ENCODE peak calls at places on chromosomes 2 and 18, in eight cellular contexts. N is effector memory CD4-positive, alpha-beta T cell; J is fibroblast of lung; D is pancreas; H is lower lobe of right lung; I is tibial nerve; Q is A549; C is upper lobe of left lung. R is an unnamed sample. For H3K9me3, the result is how much of the 10 kb centered on the place peaks cover.

GRCh38 chr18:13272411-13272810 is 53.9 kb downstream of the LDLRAD4 start:
- DNase-seq in D (no peak), N (no peak), C (no peak), Q (no peak), I (no peak), H (no peak), J (no peak), R (no peak)

GRCh38 chr2:8170954-8171353 is 510.9 kb upstream of the ID2 start:
- DNase-seq in J (no peak), D (no peak), H (no peak), C (no peak), N (no peak), Q (no peak), I (no peak), R (no peak)

GRCh38 chr2:168461178-168461941 is 5.3 kb downstream of the CERS6 start:
- DNase-seq in N (no peak), J (no peak), C (no peak), D (no peak), H (no peak), Q (no peak), I (no peak), R (no peak)

GRCh38 chr2:176088937-176089842 is 3.3 kb upstream of the HOXD13 start:
- DNase-seq in H (no peak), D (no peak), I (no peak), C (no peak), Q (no peak), N (no peak), J (no peak), R (no peak)

GRCh38 chr2:238338710-238339394 is 18.5 kb downstream of the TRAF3IP1 start:
- DNase-seq in D (no peak), C (no peak), Q (no peak), N (no peak), I (no peak), J (no peak), H (no peak), R (no peak)

GRCh38 chr2:120804446-120804845 is 68.8 kb downstream of the GLI2 start:
- DNase-seq in Q (no peak), H (no peak), N (no peak), C (no peak), I (no peak), D (no peak), J (no peak), R (no peak)

GRCh38 chr2:70558195-70558808 is 4.7 kb upstream of the TGFA start:
- DNase-seq in D (no peak), C (no peak), J (no peak), Q (peak), H (no peak), I (no peak), N (no peak), R (no peak)

GRCh38 chr18:42047721-42048120 is 92.7 kb downstream of the PIK3C3 start:
- DNase-seq in H (no peak), I (no peak), J (peak), C (no peak), N (no peak), D (no peak), Q (no peak), R (no peak)

GRCh38 chr2:201932511-201932910 is 101.1 kb upstream of the FZD7 start:
- DNase-seq in I (no peak), N (no peak), Q (no peak), H (no peak), D (no peak), J (no peak), C (no peak), R (no peak)

GRCh38 chr2:10352972-10353371 is 50.3 kb downstream of the HPCAL1 start:
- DNase-seq in D (no peak), N (no peak), Q (no peak), H (no peak), J (no peak), I (no peak), C (no peak), R (no peak)

GRCh38 chr18:8942021-8942908 is 160.2 kb upstream of the NDUFV2 start:
- DNase-seq in D (no peak), J (no peak), N (no peak), I (no peak), C (no peak), Q (no peak), H (no peak), R (no peak)

GRCh38 chr2:42636956-42637355 is 68.5 kb downstream of the MTA3 start:
- DNase-seq in I (no peak), N (no peak), J (no peak), C (no peak), H (no peak), D (no peak), Q (no peak), R (no peak)

GRCh38 chr2:101256316-101256715 is 3.6 kb downstream of the CNOT11 start:
- DNase-seq in C (no peak), H (no peak), J (no peak), D (no peak), I (no peak), Q (no peak), N (no peak), R (no peak)

GRCh38 chr2:236909802-236910201 is 175.9 kb upstream of the COPS8 start:
- DNase-seq in Q (no peak), H (no peak), N (no peak), I (no peak), J (no peak), C (peak), D (no peak), R (no peak)

GRCh38 chr2:236915726-236916125 is 170.0 kb upstream of the COPS8 start:
- DNase-seq in C (no peak), J (peak), N (no peak), D (no peak), Q (no peak), H (no peak), I (no peak), R (no peak)

GRCh38 chr2:236910966-236911495 is 174.7 kb upstream of the COPS8 start:
- DNase-seq in N (no peak), J (no peak), H (no peak), I (no peak), D (no peak), Q (no peak), C (no peak), R (no peak)

GRCh38 chr2:236916181-236916580 is 169.5 kb upstream of the COPS8 start:
- DNase-seq in Q (no peak), C (no peak), N (no peak), D (no peak), J (no peak), I (no peak), H (no peak), R (no peak)

DNA sequence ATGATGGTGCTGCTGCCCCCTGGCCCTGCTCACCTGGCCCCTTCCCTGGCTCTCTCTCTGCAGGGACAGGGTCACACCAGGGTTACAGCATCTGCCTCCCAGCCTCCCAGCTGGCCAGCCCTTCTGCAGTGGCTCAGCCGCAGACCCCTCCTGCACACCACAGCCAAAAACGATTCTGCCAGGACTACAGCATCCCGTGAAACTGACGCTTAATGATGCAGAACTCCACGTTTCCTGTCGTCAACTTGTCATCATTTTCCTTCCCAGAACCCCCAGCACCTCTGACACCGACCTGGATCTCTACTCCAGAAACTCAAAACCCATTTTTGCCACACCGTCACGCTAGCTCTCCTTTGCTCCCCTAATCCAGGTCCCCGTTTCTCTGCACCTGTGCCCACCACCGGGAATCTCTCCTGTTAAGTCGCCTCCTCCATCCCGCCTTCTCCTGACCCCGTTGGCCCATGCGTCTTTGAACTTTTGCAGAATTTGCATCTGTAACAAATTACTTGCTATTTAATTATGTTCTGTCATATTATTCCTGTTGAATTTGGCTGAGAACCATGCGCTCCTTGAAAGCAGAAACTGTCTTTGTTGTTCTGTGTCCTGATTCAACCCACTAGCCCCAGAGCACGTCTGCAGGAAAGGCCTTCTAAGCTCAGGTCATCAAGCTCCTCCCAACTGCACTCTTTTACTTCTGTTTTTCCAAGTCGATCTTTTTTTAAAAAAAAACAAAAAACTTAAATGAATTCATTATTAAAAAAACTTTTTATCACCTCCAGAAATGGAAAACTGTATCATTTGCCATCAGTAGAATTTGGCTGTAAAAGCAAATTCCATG is 173.2 kb upstream of the COPS8 start:
- DNase-seq in J (no peak), I (no peak), D (no peak), N (no peak), Q (no peak), H (no peak), C (peak), R (no peak)
- H3K9me3 ChIP-seq in J (under half), I (under half), D (under half), N (under half), Q (under half), H (under half), C (under half), R (under half)

GRCh38 chr2:95149397-95149984 is 10.2 kb downstream of the ZNF514 start:
- DNase-seq in N (no peak), J (peak), I (no peak), Q (peak), D (no peak), H (no peak), C (no peak), R (no peak)
- H3K9me3 ChIP-seq in N (half or more), J (under half), I (half or more), Q (half or more), D (under half), H (half or more), C (half or more), R (under half)

DNA sequence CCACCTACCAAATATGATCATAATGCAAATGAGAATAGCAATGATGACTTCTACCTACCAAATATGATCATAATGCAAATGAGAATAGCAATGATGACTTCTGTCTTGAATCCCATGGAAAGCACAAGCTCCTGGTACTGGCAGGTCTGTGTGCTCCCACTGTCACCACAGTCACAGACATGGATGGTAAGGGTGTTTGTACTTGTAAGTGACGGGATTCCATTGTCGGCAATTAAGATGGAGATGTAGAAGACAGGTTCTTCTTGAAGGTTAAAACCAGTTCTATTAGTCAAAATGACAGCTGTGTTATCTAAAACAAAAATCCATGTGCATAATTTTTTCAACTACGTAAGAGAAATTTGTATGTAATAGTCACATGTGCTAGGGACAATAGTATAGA is 95.0 kb downstream of the CDH19 start:
- DNase-seq in I (no peak), H (no peak), J (no peak), C (no peak), N (no peak), Q (no peak), D (no peak), R (no peak)
- H3K9me3 ChIP-seq in I (under half), H (under half), J (under half), C (under half), N (under half), Q (under half), D (under half), R (under half)

GRCh38 chr18:14914126-14914525 is 166.2 kb downstream of the ANKRD30B start:
- DNase-seq in H (no peak), I (no peak), N (no peak), D (no peak), Q (no peak), C (no peak), J (no peak), R (no peak)

GRCh38 chr18:14916181-14916580 is 168.2 kb downstream of the ANKRD30B start:
- DNase-seq in J (no peak), D (no peak), N (no peak), I (no peak), H (no peak), C (no peak), Q (no peak), R (no peak)

GRCh38 chr18:14916851-14917250 is 168.9 kb downstream of the ANKRD30B start:
- DNase-seq in I (no peak), C (no peak), Q (no peak), J (no peak), D (no peak), N (no peak), H (no peak), R (no peak)

GRCh38 chr18:14912967-14913366 is 165.0 kb downstream of the ANKRD30B start:
- DNase-seq in H (no peak), N (no peak), C (no peak), Q (no peak), J (no peak), D (no peak), I (no peak), R (no peak)

DNA sequence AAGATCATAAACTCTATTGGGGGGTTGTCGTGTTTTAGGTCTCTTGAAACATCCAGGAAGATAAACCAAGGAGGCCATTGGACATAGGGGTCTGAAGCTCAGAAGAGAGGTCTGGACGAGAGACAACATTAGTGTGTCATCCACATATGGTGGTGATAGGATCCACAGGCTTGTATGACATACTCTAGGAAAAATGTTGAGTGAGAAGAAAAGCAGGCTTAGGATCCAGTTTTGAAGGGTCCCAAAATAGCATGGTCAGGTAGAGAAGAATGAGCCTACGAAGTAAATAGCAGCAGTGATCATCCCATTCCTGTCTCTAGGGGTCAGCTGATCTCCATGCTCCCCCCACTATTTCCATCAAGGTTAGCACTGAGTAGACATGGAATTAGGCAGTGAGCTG is 166.8 kb downstream of the ANKRD30B start:
- DNase-seq in H (no peak), C (no peak), I (no peak), J (no peak), N (no peak), Q (no peak), D (no peak), R (no peak)
- H3K9me3 ChIP-seq in H (under half), C (under half), I (under half), J (under half), N (under half), Q (under half), D (under half), R (under half)

GRCh38 chr2:125479143-125479636 is 1176.8 kb upstream of the GYPC start:
- DNase-seq in C (peak), D (no peak), I (no peak), Q (no peak), N (no peak), J (no peak), H (no peak), R (no peak)
- H3K9me3 ChIP-seq in C (under half), D (under half), I (under half), Q (under half), N (under half), J (under half), H (under half), R (under half)

GRCh38 chr2:150100311-150100710 is 387.2 kb downstream of the RND3 start:
- DNase-seq in I (no peak), C (no peak), D (no peak), H (no peak), Q (no peak), N (no peak), J (no peak), R (no peak)
- H3K9me3 ChIP-seq in I (under half), C (under half), D (under half), H (under half), Q (under half), N (under half), J (under half), R (under half)

DNA sequence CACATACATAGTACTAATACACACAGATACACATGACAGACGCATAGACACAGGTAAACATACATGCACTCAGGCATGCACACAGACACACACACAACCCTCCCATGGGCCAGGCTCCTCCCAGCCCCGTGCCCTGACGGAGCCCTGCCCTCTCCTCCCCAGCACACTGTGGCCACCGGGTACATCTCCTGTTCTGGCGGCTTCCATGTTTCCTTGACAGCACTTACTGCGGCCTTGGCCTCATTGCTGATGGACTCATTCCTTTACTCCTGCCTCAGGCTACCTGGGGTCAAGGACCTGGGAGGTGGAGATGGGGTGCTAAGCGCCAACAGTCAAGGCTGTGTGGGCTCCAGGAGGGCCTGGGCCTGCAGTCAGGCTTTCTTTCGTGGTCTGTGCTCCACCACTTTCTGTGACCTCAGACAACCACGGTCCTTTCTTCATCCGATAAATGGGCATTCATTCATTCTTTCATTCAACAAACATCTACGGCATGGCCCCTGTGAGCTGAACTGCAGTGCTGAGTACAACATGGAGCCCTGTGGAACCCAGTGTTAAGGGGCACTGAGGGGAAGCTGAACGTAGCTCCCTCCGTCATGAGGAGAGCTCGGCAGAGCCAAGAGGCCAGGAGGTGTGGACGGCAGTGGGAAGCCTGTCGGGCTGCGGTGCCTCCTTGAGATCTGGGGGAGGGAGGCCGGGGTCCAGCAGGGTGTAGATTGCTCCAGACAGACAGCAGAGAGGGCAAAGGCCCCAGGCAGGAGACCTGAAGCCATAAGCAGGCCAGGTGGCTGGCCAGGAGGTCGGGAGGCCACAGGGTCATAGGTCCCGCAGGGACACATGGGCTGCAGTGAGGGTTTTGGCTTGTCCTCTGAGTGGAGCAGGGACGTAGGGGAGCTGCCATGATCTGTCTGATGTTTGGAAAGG is 190.4 kb upstream of the HDAC4 start:
- DNase-seq in N (no peak), H (peak), C (peak), J (no peak), I (no peak), D (peak), Q (no peak), R (no peak)
- H3K9me3 ChIP-seq in N (under half), H (under half), C (under half), J (under half), I (under half), D (under half), Q (under half), R (under half)

GRCh38 chr18:79884296-79884962 is 67.0 kb downstream of the SLC66A2 start:
- DNase-seq in J (no peak), N (no peak), Q (no peak), C (no peak), D (peak), H (peak), I (no peak), R (no peak)

GRCh38 chr18:79884963-79885728 is 66.3 kb downstream of the SLC66A2 start:
- DNase-seq in Q (no peak), D (peak), H (peak), I (no peak), C (no peak), J (no peak), N (no peak), R (no peak)

GRCh38 chr18:79889569-79889968 is 61.9 kb downstream of the SLC66A2 start:
- DNase-seq in Q (no peak), J (no peak), D (no peak), C (no peak), N (no peak), H (no peak), I (no peak), R (no peak)

GRCh38 chr18:79888016-79888415 is 63.4 kb downstream of the SLC66A2 start:
- DNase-seq in Q (no peak), N (no peak), J (no peak), I (no peak), D (peak), C (peak), H (no peak), R (no peak)

GRCh38 chr18:79887181-79888000 is 64.1 kb downstream of the SLC66A2 start:
- DNase-seq in J (no peak), N (no peak), D (peak), H (peak), C (peak), I (no peak), Q (no peak), R (no peak)
- H3K9me3 ChIP-seq in J (under half), N (under half), D (under half), H (under half), C (under half), I (under half), Q (under half), R (under half)